ENCODE peak calls at places on chromosomes 6 and 20, in nine cellular contexts. One of them, this sample, is unnamed.

GRCh38 chr6:5762561-5762968 is 244.2 kb downstream of the NRN1 start:
- DNase-seq in globus pallidus: no peak
- DNase-seq in stromal cell of bone marrow: no peak
- DNase-seq in tibial nerve: no peak
- DNase-seq in astrocyte: no peak
- DNase-seq in nephron progenitor cell: no peak
- DNase-seq in D341Med: no peak
- DNase-seq in T47D: no peak
- DNase-seq in effector memory CD4-positive, alpha-beta T cell: no peak
- DNase-seq in this sample: no peak

GRCh38 chr6:128415387-128415786 is 105.0 kb downstream of the PTPRK start:
- DNase-seq in D341Med: no peak
- DNase-seq in astrocyte: no peak
- DNase-seq in effector memory CD4-positive, alpha-beta T cell: no peak
- DNase-seq in globus pallidus: peak
- DNase-seq in T47D: no peak
- DNase-seq in tibial nerve: no peak
- DNase-seq in nephron progenitor cell: no peak
- DNase-seq in stromal cell of bone marrow: no peak
- DNase-seq in this sample: no peak

GRCh38 chr6:133340557-133340956 is 99.4 kb downstream of the EYA4 start:
- DNase-seq in effector memory CD4-positive, alpha-beta T cell: no peak
- DNase-seq in astrocyte: peak
- DNase-seq in T47D: no peak
- DNase-seq in tibial nerve: no peak
- DNase-seq in nephron progenitor cell: no peak
- DNase-seq in D341Med: no peak
- DNase-seq in stromal cell of bone marrow: peak
- DNase-seq in globus pallidus: no peak
- DNase-seq in this sample: no peak

GRCh38 chr6:151389640-151390275 is 1.6 kb downstream of the ZBTB2 start:
- DNase-seq in effector memory CD4-positive, alpha-beta T cell: no peak
- DNase-seq in stromal cell of bone marrow: peak
- DNase-seq in globus pallidus: peak
- DNase-seq in tibial nerve: peak
- DNase-seq in T47D: peak
- DNase-seq in nephron progenitor cell: no peak
- DNase-seq in D341Med: peak
- DNase-seq in astrocyte: peak
- DNase-seq in this sample: peak

GRCh38 chr6:28985396-28986164 is 19.5 kb downstream of the ZNF311 start:
- DNase-seq in astrocyte: peak
- DNase-seq in effector memory CD4-positive, alpha-beta T cell: no peak
- DNase-seq in T47D: peak
- DNase-seq in tibial nerve: peak
- DNase-seq in nephron progenitor cell: peak
- DNase-seq in stromal cell of bone marrow: peak
- DNase-seq in D341Med: peak
- DNase-seq in globus pallidus: peak
- DNase-seq in this sample: peak

GRCh38 chr6:168188310-168188973 is 109.4 kb upstream of the FRMD1 start:
- DNase-seq in astrocyte: no peak
- DNase-seq in nephron progenitor cell: no peak
- DNase-seq in tibial nerve: no peak
- DNase-seq in stromal cell of bone marrow: no peak
- DNase-seq in globus pallidus: no peak
- DNase-seq in effector memory CD4-positive, alpha-beta T cell: no peak
- DNase-seq in D341Med: no peak
- DNase-seq in T47D: no peak
- DNase-seq in this sample: no peak

GRCh38 chr20:330233-331149 is 5.1 kb downstream of the SOX12 start:
- DNase-seq in nephron progenitor cell: peak
- DNase-seq in astrocyte: peak
- DNase-seq in globus pallidus: peak
- DNase-seq in D341Med: peak
- DNase-seq in effector memory CD4-positive, alpha-beta T cell: peak
- DNase-seq in stromal cell of bone marrow: peak
- DNase-seq in tibial nerve: no peak
- DNase-seq in T47D: peak
- DNase-seq in this sample: no peak

GRCh38 chr6:16897669-16898068 is 136.4 kb upstream of the ATXN1 start:
- DNase-seq in D341Med: no peak
- DNase-seq in globus pallidus: no peak
- DNase-seq in nephron progenitor cell: no peak
- DNase-seq in tibial nerve: no peak
- DNase-seq in effector memory CD4-positive, alpha-beta T cell: no peak
- DNase-seq in astrocyte: no peak
- DNase-seq in stromal cell of bone marrow: no peak
- DNase-seq in T47D: no peak
- DNase-seq in this sample: no peak

GRCh38 chr20:52981051-52981450 is 8.9 kb downstream of the TSHZ2 start:
- DNase-seq in tibial nerve: no peak
- DNase-seq in astrocyte: no peak
- DNase-seq in nephron progenitor cell: no peak
- DNase-seq in effector memory CD4-positive, alpha-beta T cell: no peak
- DNase-seq in T47D: no peak
- DNase-seq in D341Med: no peak
- DNase-seq in globus pallidus: no peak
- DNase-seq in stromal cell of bone marrow: no peak
- DNase-seq in this sample: no peak

GRCh38 chr20:45963059-45964011 is 8.7 kb downstream of the ZNF335 start:
- DNase-seq in globus pallidus: no peak
- DNase-seq in T47D: peak
- DNase-seq in D341Med: peak
- DNase-seq in astrocyte: no peak
- DNase-seq in stromal cell of bone marrow: no peak
- DNase-seq in effector memory CD4-positive, alpha-beta T cell: no peak
- DNase-seq in tibial nerve: peak
- DNase-seq in nephron progenitor cell: no peak
- DNase-seq in this sample: no peak

GRCh38 chr6:105624055-105624454 is 221.2 kb upstream of the PREP start:
- DNase-seq in tibial nerve: no peak
- DNase-seq in T47D: no peak
- DNase-seq in stromal cell of bone marrow: no peak
- DNase-seq in effector memory CD4-positive, alpha-beta T cell: no peak
- DNase-seq in D341Med: no peak
- DNase-seq in astrocyte: no peak
- DNase-seq in globus pallidus: no peak
- DNase-seq in nephron progenitor cell: no peak
- DNase-seq in this sample: no peak

GRCh38 chr6:46010771-46011170 is 4.9 kb downstream of the CLIC5 start:
- DNase-seq in T47D: no peak
- DNase-seq in nephron progenitor cell: no peak
- DNase-seq in stromal cell of bone marrow: no peak
- DNase-seq in D341Med: no peak
- DNase-seq in globus pallidus: no peak
- DNase-seq in astrocyte: no peak
- DNase-seq in effector memory CD4-positive, alpha-beta T cell: no peak
- DNase-seq in tibial nerve: no peak
- DNase-seq in this sample: no peak

GRCh38 chr6:25685896-25686295 is 33.9 kb downstream of the SCGN start:
- DNase-seq in tibial nerve: no peak
- DNase-seq in globus pallidus: no peak
- DNase-seq in effector memory CD4-positive, alpha-beta T cell: no peak
- DNase-seq in astrocyte: no peak
- DNase-seq in nephron progenitor cell: no peak
- DNase-seq in D341Med: no peak
- DNase-seq in stromal cell of bone marrow: no peak
- DNase-seq in T47D: no peak
- DNase-seq in this sample: no peak

GRCh38 chr20:39133205-39133604 is 171.1 kb downstream of the DHX35 start:
- DNase-seq in T47D: no peak
- DNase-seq in D341Med: no peak
- DNase-seq in globus pallidus: no peak
- DNase-seq in stromal cell of bone marrow: no peak
- DNase-seq in astrocyte: no peak
- DNase-seq in tibial nerve: no peak
- DNase-seq in nephron progenitor cell: no peak
- DNase-seq in effector memory CD4-positive, alpha-beta T cell: no peak
- DNase-seq in this sample: no peak